ENCODE peak calls at places on chromosomes 13 and 19, in ten cellular contexts. One of them, this sample, is unnamed.

GRCh38 chr13:23330356-23330755 is 103.1 kb downstream of the SACS start:
- DNase-seq in SJSA1: no peak
- DNase-seq in GM23338: no peak
- DNase-seq in uterus: no peak
- DNase-seq in CD4-positive, CD25-positive, alpha-beta regulatory T cell: no peak
- DNase-seq in naive thymus-derived CD4-positive, alpha-beta T cell: no peak
- DNase-seq in SK-N-SH: no peak
- DNase-seq in lower lobe of right lung: no peak
- DNase-seq in neuronal stem cell: no peak
- DNase-seq in CD8-positive, alpha-beta memory T cell: no peak
- DNase-seq in this sample: no peak

GRCh38 chr19:4909172-4909896 is at the start of gene UHRF1:
- DNase-seq in SJSA1: peak; percentile 86
- DNase-seq in uterus: no peak
- DNase-seq in CD4-positive, CD25-positive, alpha-beta regulatory T cell: peak; percentile 79
- DNase-seq in lower lobe of right lung: no peak
- DNase-seq in neuronal stem cell: no peak
- DNase-seq in CD8-positive, alpha-beta memory T cell: no peak
- DNase-seq in GM23338: peak; percentile 44
- DNase-seq in naive thymus-derived CD4-positive, alpha-beta T cell: peak; percentile 16
- DNase-seq in SK-N-SH: peak; percentile 93
- DNase-seq in this sample: no peak

GRCh38 chr13:101785858-101786257 is 333.4 kb downstream of the ITGBL1 start:
- DNase-seq in SK-N-SH: peak; percentile 22
- DNase-seq in CD8-positive, alpha-beta memory T cell: no peak
- DNase-seq in GM23338: peak; percentile 77
- DNase-seq in neuronal stem cell: peak; percentile 5
- DNase-seq in SJSA1: no peak
- DNase-seq in lower lobe of right lung: no peak
- DNase-seq in naive thymus-derived CD4-positive, alpha-beta T cell: no peak
- DNase-seq in CD4-positive, CD25-positive, alpha-beta regulatory T cell: no peak
- DNase-seq in uterus: no peak
- DNase-seq in this sample: peak; percentile 44

GRCh38 chr13:61563645-61564044 is 148.0 kb upstream of the PCDH20 start:
- DNase-seq in naive thymus-derived CD4-positive, alpha-beta T cell: no peak
- DNase-seq in SK-N-SH: peak; percentile 6
- DNase-seq in SJSA1: no peak
- DNase-seq in lower lobe of right lung: no peak
- DNase-seq in CD4-positive, CD25-positive, alpha-beta regulatory T cell: no peak
- DNase-seq in CD8-positive, alpha-beta memory T cell: no peak
- DNase-seq in neuronal stem cell: no peak
- DNase-seq in GM23338: no peak
- DNase-seq in uterus: no peak
- DNase-seq in this sample: no peak

GRCh38 chr13:94967183-94968039 is 255.1 kb upstream of the SOX21 start:
- DNase-seq in SJSA1: no peak
- DNase-seq in CD4-positive, CD25-positive, alpha-beta regulatory T cell: peak; percentile 2
- DNase-seq in neuronal stem cell: peak; percentile 57
- DNase-seq in naive thymus-derived CD4-positive, alpha-beta T cell: no peak
- DNase-seq in lower lobe of right lung: no peak
- DNase-seq in SK-N-SH: peak; percentile 79
- DNase-seq in GM23338: peak; percentile 74
- DNase-seq in uterus: no peak
- DNase-seq in CD8-positive, alpha-beta memory T cell: no peak
- DNase-seq in this sample: peak; percentile 41

GRCh38 chr19:3783660-3784584 is 2.3 kb downstream of the MATK start:
- DNase-seq in CD4-positive, CD25-positive, alpha-beta regulatory T cell: no peak
- DNase-seq in neuronal stem cell: no peak
- DNase-seq in CD8-positive, alpha-beta memory T cell: peak; percentile 56
- DNase-seq in GM23338: peak; percentile 81
- DNase-seq in uterus: no peak
- DNase-seq in SJSA1: no peak
- DNase-seq in naive thymus-derived CD4-positive, alpha-beta T cell: no peak
- DNase-seq in SK-N-SH: peak; percentile 88
- DNase-seq in lower lobe of right lung: no peak
- DNase-seq in this sample: no peak

GRCh38 chr19:41705393-41706174 is 2.8 kb upstream of the CEACAM5 start:
- DNase-seq in naive thymus-derived CD4-positive, alpha-beta T cell: no peak
- DNase-seq in SJSA1: no peak
- DNase-seq in SK-N-SH: no peak
- DNase-seq in CD4-positive, CD25-positive, alpha-beta regulatory T cell: peak; percentile 14
- DNase-seq in GM23338: peak; percentile 80
- DNase-seq in uterus: no peak
- DNase-seq in lower lobe of right lung: no peak
- DNase-seq in CD8-positive, alpha-beta memory T cell: no peak
- DNase-seq in neuronal stem cell: peak; percentile 4
- DNase-seq in this sample: no peak

GRCh38 chr19:44607049-44607448 is 6.3 kb upstream of the IGSF23 start:
- DNase-seq in SJSA1: no peak
- DNase-seq in CD8-positive, alpha-beta memory T cell: no peak
- DNase-seq in naive thymus-derived CD4-positive, alpha-beta T cell: no peak
- DNase-seq in lower lobe of right lung: no peak
- DNase-seq in SK-N-SH: no peak
- DNase-seq in neuronal stem cell: no peak
- DNase-seq in uterus: no peak
- DNase-seq in GM23338: no peak
- DNase-seq in CD4-positive, CD25-positive, alpha-beta regulatory T cell: no peak
- DNase-seq in this sample: no peak

GRCh38 chr19:33379151-33379829 is 5.8 kb downstream of the CEBPG start:
- DNase-seq in CD8-positive, alpha-beta memory T cell: no peak
- DNase-seq in GM23338: no peak
- DNase-seq in SK-N-SH: no peak
- DNase-seq in SJSA1: no peak
- DNase-seq in CD4-positive, CD25-positive, alpha-beta regulatory T cell: no peak
- DNase-seq in lower lobe of right lung: no peak
- DNase-seq in neuronal stem cell: no peak
- DNase-seq in naive thymus-derived CD4-positive, alpha-beta T cell: no peak
- DNase-seq in uterus: no peak
- DNase-seq in this sample: no peak

GRCh38 chr19:33376931-33377557 is 3.5 kb downstream of the CEBPG start:
- DNase-seq in CD8-positive, alpha-beta memory T cell: no peak
- DNase-seq in lower lobe of right lung: no peak
- DNase-seq in SK-N-SH: no peak
- DNase-seq in SJSA1: no peak
- DNase-seq in naive thymus-derived CD4-positive, alpha-beta T cell: no peak
- DNase-seq in CD4-positive, CD25-positive, alpha-beta regulatory T cell: no peak
- DNase-seq in neuronal stem cell: no peak
- DNase-seq in GM23338: no peak
- DNase-seq in uterus: no peak
- DNase-seq in this sample: no peak

GRCh38 chr19:33376423-33376822 is 2.9 kb downstream of the CEBPG start:
- DNase-seq in CD8-positive, alpha-beta memory T cell: no peak
- DNase-seq in naive thymus-derived CD4-positive, alpha-beta T cell: no peak
- DNase-seq in lower lobe of right lung: no peak
- DNase-seq in CD4-positive, CD25-positive, alpha-beta regulatory T cell: no peak
- DNase-seq in SK-N-SH: no peak
- DNase-seq in GM23338: no peak
- DNase-seq in SJSA1: peak; percentile 92
- DNase-seq in uterus: peak; percentile 67
- DNase-seq in neuronal stem cell: no peak
- DNase-seq in this sample: peak; percentile 93

GRCh38 chr19:33375760-33376159 is 2.3 kb downstream of the CEBPG start:
- DNase-seq in SJSA1: no peak
- DNase-seq in neuronal stem cell: no peak
- DNase-seq in uterus: peak; percentile 61
- DNase-seq in lower lobe of right lung: no peak
- DNase-seq in GM23338: no peak
- DNase-seq in SK-N-SH: no peak
- DNase-seq in CD8-positive, alpha-beta memory T cell: no peak
- DNase-seq in naive thymus-derived CD4-positive, alpha-beta T cell: no peak
- DNase-seq in CD4-positive, CD25-positive, alpha-beta regulatory T cell: no peak
- DNase-seq in this sample: no peak

GRCh38 chr19:33377586-33378475 is 4.3 kb downstream of the CEBPG start:
- DNase-seq in lower lobe of right lung: no peak
- DNase-seq in uterus: no peak
- DNase-seq in SK-N-SH: no peak
- DNase-seq in CD4-positive, CD25-positive, alpha-beta regulatory T cell: no peak
- DNase-seq in naive thymus-derived CD4-positive, alpha-beta T cell: no peak
- DNase-seq in GM23338: no peak
- DNase-seq in CD8-positive, alpha-beta memory T cell: no peak
- DNase-seq in SJSA1: peak; percentile 68
- DNase-seq in neuronal stem cell: no peak
- DNase-seq in this sample: no peak
- H3K27ac ChIP-seq in lower lobe of right lung: peak overlapping the region; percentile 55
- H3K27ac ChIP-seq in uterus: peak overlapping the region; percentile 100
- H3K27ac ChIP-seq in SK-N-SH: no peak overlapping the region
- H3K27ac ChIP-seq in CD4-positive, CD25-positive, alpha-beta regulatory T cell: no peak overlapping the region
- H3K27ac ChIP-seq in naive thymus-derived CD4-positive, alpha-beta T cell: no peak overlapping the region
- H3K27ac ChIP-seq in GM23338: no peak overlapping the region
- H3K27ac ChIP-seq in CD8-positive, alpha-beta memory T cell: no peak overlapping the region
- H3K27ac ChIP-seq in SJSA1: peak overlapping the region; percentile 66
- H3K27ac ChIP-seq in neuronal stem cell: peak overlapping the region; percentile 6
- H3K27ac ChIP-seq in this sample: no peak overlapping the region

DNA sequence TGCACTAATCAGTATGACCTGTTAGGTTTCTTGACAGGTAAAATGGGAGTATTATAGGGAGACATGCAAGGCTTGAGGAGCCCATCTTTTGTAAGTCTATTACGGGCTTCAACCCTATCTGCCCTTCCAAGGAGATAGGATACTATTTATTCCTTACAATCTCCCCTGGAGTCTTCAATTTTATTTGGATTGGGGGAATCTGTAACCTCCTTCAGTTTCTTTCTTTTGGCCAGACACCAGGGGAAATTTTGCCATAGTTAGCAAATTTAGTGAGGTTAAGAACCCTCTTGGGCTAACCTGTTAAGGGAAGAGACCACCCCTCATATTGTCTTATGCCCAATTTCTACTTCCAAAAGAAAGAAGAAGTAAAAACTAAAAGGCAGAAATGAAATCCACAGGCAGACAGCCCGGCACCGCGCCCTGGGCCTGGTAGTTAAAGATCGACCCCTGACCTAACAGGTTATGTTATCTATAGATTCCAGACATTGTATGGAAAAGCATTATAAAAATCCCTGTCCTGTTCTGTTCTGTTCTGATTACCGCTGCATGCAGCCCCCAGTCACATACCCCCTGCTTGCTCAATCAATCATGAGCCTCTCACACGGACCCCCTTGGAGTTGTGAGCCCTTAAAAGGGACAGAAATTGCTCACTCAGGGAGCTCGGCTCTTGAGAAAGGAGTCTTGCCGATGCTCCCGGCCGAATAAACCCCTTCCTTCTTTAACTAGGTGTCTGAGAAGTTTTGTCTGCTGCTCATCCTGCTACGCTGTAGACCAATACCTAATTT is 39.6 kb upstream of the CD177 start:
- DNase-seq in SJSA1: no peak
- DNase-seq in CD4-positive, CD25-positive, alpha-beta regulatory T cell: no peak
- DNase-seq in uterus: no peak
- DNase-seq in GM23338: no peak
- DNase-seq in CD8-positive, alpha-beta memory T cell: no peak
- DNase-seq in lower lobe of right lung: no peak
- DNase-seq in SK-N-SH: no peak
- DNase-seq in neuronal stem cell: no peak
- DNase-seq in naive thymus-derived CD4-positive, alpha-beta T cell: no peak
- DNase-seq in this sample: no peak
- H3K27ac ChIP-seq in SJSA1: no peak overlapping the region
- H3K27ac ChIP-seq in CD4-positive, CD25-positive, alpha-beta regulatory T cell: no peak overlapping the region
- H3K27ac ChIP-seq in uterus: no peak overlapping the region
- H3K27ac ChIP-seq in GM23338: no peak overlapping the region
- H3K27ac ChIP-seq in CD8-positive, alpha-beta memory T cell: no peak overlapping the region
- H3K27ac ChIP-seq in lower lobe of right lung: no peak overlapping the region
- H3K27ac ChIP-seq in SK-N-SH: no peak overlapping the region
- H3K27ac ChIP-seq in neuronal stem cell: no peak overlapping the region
- H3K27ac ChIP-seq in naive thymus-derived CD4-positive, alpha-beta T cell: no peak overlapping the region
- H3K27ac ChIP-seq in this sample: no peak overlapping the region

DNA sequence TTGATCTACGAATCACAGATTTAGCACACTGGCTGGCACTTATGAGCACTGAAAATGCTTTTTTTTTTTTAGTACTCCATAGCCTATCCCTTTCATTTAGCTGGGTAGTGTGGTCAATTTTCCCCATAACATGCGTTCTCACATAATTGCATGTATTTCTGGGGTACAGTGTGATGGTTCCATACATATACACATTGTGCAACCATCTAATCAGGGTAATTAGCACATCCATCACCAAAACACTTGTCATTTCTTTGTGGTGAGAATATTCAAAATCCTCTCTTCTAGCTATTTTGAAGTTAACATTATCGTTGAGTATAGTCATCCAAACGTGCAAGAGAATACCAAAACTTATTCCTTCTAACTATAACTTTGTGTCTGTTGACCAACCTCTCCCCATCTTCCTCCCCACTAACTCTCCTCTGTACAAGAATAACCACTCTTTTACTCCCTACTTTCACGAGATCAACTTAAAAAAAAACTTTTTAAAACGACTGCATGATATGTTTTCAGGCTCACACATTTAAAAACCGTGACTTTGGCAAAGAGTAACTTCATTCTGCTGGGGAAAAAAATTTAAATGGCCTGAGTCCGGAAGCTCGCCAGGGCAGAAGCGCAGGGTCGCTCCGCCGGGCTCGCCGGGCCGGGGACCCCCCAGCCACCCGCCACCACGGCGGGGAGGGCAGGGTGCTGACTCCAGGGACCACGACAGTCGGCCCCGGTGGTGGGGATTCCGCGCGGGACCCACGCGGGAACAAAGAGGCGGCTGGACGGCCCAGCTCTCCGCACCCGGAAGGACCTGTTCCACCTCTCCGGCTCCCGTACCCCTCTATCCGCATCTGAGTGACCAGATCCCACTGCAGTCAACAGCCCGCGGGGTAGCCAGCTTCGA is 867 bp upstream of the UBAC2 start:
- DNase-seq in uterus: no peak
- DNase-seq in CD4-positive, CD25-positive, alpha-beta regulatory T cell: no peak
- DNase-seq in SK-N-SH: no peak
- DNase-seq in SJSA1: no peak
- DNase-seq in naive thymus-derived CD4-positive, alpha-beta T cell: no peak
- DNase-seq in neuronal stem cell: no peak
- DNase-seq in lower lobe of right lung: no peak
- DNase-seq in CD8-positive, alpha-beta memory T cell: no peak
- DNase-seq in GM23338: no peak
- DNase-seq in this sample: no peak
- H3K27ac ChIP-seq in uterus: peak overlapping the region; percentile 92
- H3K27ac ChIP-seq in CD4-positive, CD25-positive, alpha-beta regulatory T cell: peak overlapping the region; percentile 97
- H3K27ac ChIP-seq in SK-N-SH: peak overlapping the region; percentile 88
- H3K27ac ChIP-seq in SJSA1: peak overlapping the region; percentile 68
- H3K27ac ChIP-seq in naive thymus-derived CD4-positive, alpha-beta T cell: peak overlapping the region; percentile 99
- H3K27ac ChIP-seq in neuronal stem cell: peak overlapping the region; percentile 54
- H3K27ac ChIP-seq in lower lobe of right lung: peak overlapping the region; percentile 94
- H3K27ac ChIP-seq in CD8-positive, alpha-beta memory T cell: peak overlapping the region; percentile 95
- H3K27ac ChIP-seq in GM23338: peak overlapping the region; percentile 96
- H3K27ac ChIP-seq in this sample: peak overlapping the region; percentile 85

DNA sequence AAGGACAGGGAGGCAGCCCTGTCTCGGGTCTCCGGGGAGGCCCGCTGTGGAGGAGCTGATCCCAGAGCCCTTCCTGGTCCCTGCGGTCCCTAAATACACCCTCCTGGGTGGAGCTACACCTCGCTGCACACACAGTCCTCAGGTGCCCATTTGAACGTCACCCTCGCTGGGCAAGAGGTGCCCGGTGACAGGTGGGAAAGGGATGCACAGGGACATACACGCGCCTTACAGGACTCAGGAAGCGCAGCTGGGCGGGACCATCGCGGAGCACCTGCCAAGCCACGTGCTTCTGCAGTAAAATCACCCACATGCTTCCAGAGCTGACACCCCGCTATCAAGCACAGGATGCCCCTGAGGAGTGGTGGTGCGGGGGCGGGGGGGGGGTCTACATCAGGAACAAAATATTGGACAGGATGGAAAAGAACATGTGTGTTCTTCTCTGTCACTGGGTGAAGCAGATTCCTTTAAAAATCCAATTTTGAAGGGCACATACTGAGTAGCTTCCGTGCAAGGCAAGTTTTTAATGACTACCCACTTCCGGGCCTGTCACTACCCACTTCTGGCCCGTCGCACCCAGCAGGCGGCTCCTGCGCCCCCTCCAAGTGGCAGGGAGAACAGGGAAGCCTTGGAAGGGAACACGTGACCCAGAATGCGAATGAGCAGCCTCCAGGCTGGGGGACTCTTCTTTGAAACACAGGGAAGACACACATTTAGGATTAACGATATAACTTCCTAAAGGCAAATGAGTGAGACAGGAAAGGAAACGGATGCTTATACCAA is 78.9 kb downstream of the COL4A1 start:
- DNase-seq in neuronal stem cell: no peak
- DNase-seq in SJSA1: peak; percentile 40
- DNase-seq in naive thymus-derived CD4-positive, alpha-beta T cell: no peak
- DNase-seq in lower lobe of right lung: no peak
- DNase-seq in CD4-positive, CD25-positive, alpha-beta regulatory T cell: no peak
- DNase-seq in CD8-positive, alpha-beta memory T cell: no peak
- DNase-seq in SK-N-SH: no peak
- DNase-seq in GM23338: no peak
- DNase-seq in uterus: no peak
- DNase-seq in this sample: no peak
- H3K27ac ChIP-seq in neuronal stem cell: no peak overlapping the region
- H3K27ac ChIP-seq in SJSA1: no peak overlapping the region
- H3K27ac ChIP-seq in naive thymus-derived CD4-positive, alpha-beta T cell: no peak overlapping the region
- H3K27ac ChIP-seq in lower lobe of right lung: no peak overlapping the region
- H3K27ac ChIP-seq in CD4-positive, CD25-positive, alpha-beta regulatory T cell: no peak overlapping the region
- H3K27ac ChIP-seq in CD8-positive, alpha-beta memory T cell: no peak overlapping the region
- H3K27ac ChIP-seq in SK-N-SH: no peak overlapping the region
- H3K27ac ChIP-seq in GM23338: no peak overlapping the region
- H3K27ac ChIP-seq in uterus: peak overlapping the region; percentile 4
- H3K27ac ChIP-seq in this sample: no peak overlapping the region

This sample was measured in right cardiac atrium.